ENCODE peak calls at places on chromosomes 16 and 17, in seven cellular contexts. Y is HCT116, X is fibroblast of mammary gland, Z is A549, W is AG04450, T is B cell, C is colonic mucosa. D is an unnamed sample.

GRCh38 chr16:1408171-1408837 is 6.2 kb downstream of the UNKL start:
- DNase-seq in Y (peak), X (peak), Z (peak), W (peak), T (peak), C (peak), D (peak)

GRCh38 chr17:50107790-50108414 is 12.8 kb downstream of the PDK2 start:
- DNase-seq in Y (no peak), X (peak), Z (no peak), W (no peak), T (no peak), C (no peak), D (no peak)

GRCh38 chr16:17161034-17161433 is 309.7 kb downstream of the XYLT1 start:
- DNase-seq in Y (no peak), X (no peak), Z (no peak), W (no peak), T (no peak), C (no peak), D (no peak)

GRCh38 chr17:18246880-18247612 is 11.5 kb downstream of the FLII start:
- DNase-seq in Y (no peak), X (peak), Z (peak), W (no peak), T (peak), C (peak), D (peak)

GRCh38 chr17:75047398-75048098 is 523 bp downstream of the KCTD2 start:
- DNase-seq in Y (no peak), X (no peak), Z (no peak), W (no peak), T (no peak), C (peak), D (peak)

GRCh38 chr17:80791758-80792284 is 199.8 kb upstream of the CHMP6 start:
- DNase-seq in Y (peak), X (peak), Z (peak), W (peak), T (no peak), C (peak), D (no peak)

GRCh38 chr17:57834146-57834741 is 15.6 kb downstream of the MRPS23 start:
- DNase-seq in Y (no peak), X (peak), Z (no peak), W (no peak), T (no peak), C (no peak), D (no peak)

GRCh38 chr16:67931712-67932461 is at the start of gene CTRL:
- DNase-seq in Y (no peak), X (no peak), Z (no peak), W (no peak), T (no peak), C (no peak), D (no peak)

GRCh38 chr16:80924372-80924978 is 82.2 kb downstream of the CMC2 start:
- DNase-seq in Y (peak), X (peak), Z (peak), W (no peak), T (no peak), C (peak), D (peak)

GRCh38 chr17:50290074-50290702 is 15.9 kb downstream of the TMEM92 start:
- DNase-seq in Y (peak), X (peak), Z (peak), W (peak), T (no peak), C (peak), D (no peak)

GRCh38 chr17:14312522-14312921 is 11.6 kb downstream of the HS3ST3B1 start:
- DNase-seq in Y (no peak), X (no peak), Z (no peak), W (no peak), T (no peak), C (no peak), D (no peak)

DNA sequence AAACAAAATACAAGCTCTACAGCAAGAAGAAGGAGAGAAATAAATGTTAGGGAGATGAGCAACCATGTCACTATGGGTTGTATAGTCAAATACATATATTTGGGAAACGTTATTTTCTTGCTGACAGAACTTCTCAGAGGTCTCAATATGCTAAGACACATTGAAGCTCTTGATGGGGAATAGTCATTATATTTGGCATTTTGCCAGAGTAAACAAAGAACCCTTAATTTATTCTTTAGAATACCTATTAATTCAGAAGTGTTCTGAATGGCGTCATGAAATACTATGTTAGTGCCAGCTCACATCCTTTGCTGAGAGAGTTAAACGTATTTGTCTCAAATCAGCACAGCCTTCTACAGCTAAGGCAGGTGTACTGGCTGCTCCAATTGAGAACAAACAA is 458.9 kb downstream of the CDH13 start:
- DNase-seq in Y (no peak), X (no peak), Z (no peak), W (no peak), T (no peak), C (no peak), D (no peak)
- TF ChIP-seq CTCF in Y (no peak), X (no peak), Z (no peak), W (no peak), T (no peak), C (no peak), D (no peak)

GRCh38 chr17:63986842-63987615 is 11.1 kb upstream of the PRR29 start:
- DNase-seq in Y (no peak), X (no peak), Z (no peak), W (no peak), T (no peak), C (no peak), D (no peak)

GRCh38 chr17:63984206-63984605 is 11.5 kb upstream of the SCN4A start:
- DNase-seq in Y (no peak), X (peak), Z (no peak), W (no peak), T (no peak), C (no peak), D (no peak)

GRCh38 chr17:63983326-63983725 is 10.6 kb upstream of the SCN4A start:
- DNase-seq in Y (no peak), X (no peak), Z (no peak), W (no peak), T (no peak), C (no peak), D (no peak)

GRCh38 chr17:63984651-63985386 is 12.1 kb upstream of the SCN4A start:
- DNase-seq in Y (peak), X (peak), Z (peak), W (peak), T (no peak), C (peak), D (no peak)

GRCh38 chr17:63985387-63986140 is 12.6 kb upstream of the PRR29 start:
- DNase-seq in Y (no peak), X (no peak), Z (no peak), W (no peak), T (no peak), C (no peak), D (no peak)
- TF ChIP-seq CTCF in Y (peak), X (no peak), Z (no peak), W (no peak), T (no peak), C (no peak), D (no peak)

DNA sequence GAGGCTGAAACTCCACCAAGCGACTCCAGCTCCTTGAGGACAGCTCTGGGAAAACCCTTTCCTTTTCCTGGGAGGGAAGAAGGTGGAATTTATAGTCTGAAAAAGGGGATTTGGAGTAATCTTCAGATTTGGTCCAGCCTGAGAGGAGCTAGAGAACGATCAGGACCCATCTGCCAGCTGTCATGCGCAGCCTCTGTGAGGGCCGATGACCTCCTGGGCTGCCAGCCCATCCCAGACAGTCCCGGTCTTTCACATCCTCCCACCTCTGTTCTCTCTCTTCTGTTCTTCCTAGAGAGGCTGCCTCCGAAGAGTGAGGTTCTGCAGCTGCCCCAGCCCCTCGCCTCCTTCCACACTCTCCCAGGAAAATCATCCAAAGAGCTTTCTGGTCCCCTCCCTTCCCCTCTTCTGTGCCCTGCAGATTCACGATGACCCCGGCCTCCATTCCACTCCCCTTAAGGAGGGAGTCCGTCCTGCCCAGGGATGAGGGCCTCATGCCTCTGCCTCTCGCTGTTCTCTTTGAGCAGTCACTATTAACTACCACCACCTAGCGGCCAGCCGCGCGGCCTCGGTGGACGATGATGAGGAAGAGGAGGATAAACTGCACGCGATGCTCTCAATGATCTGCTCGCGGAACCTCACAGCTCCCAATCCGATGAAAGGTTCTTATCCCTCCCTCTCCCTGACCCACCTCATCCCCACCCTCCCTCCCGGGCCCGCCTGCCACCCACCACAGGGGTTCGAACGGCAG is 29.6 kb downstream of the SGSM2 start:
- DNase-seq in Y (no peak), X (no peak), Z (peak), W (no peak), T (no peak), C (no peak), D (no peak)
- TF ChIP-seq CTCF in Y (peak), X (no peak), Z (peak), W (peak), T (no peak), C (no peak), D (no peak)

GRCh38 chr16:69707920-69708683 is 18.3 kb downstream of the NQO1 start:
- DNase-seq in Y (no peak), X (no peak), Z (no peak), W (no peak), T (no peak), C (no peak), D (no peak)
- TF ChIP-seq CTCF in Y (no peak), X (no peak), Z (no peak), W (no peak), T (no peak), C (no peak), D (no peak)

GRCh38 chr17:16217002-16217635 is at the start of gene PIGL:
- DNase-seq in Y (peak), X (peak), Z (peak), W (peak), T (peak), C (peak), D (peak)
- TF ChIP-seq CTCF in Y (no peak), X (no peak), Z (no peak), W (no peak), T (no peak), C (no peak), D (no peak)

DNA sequence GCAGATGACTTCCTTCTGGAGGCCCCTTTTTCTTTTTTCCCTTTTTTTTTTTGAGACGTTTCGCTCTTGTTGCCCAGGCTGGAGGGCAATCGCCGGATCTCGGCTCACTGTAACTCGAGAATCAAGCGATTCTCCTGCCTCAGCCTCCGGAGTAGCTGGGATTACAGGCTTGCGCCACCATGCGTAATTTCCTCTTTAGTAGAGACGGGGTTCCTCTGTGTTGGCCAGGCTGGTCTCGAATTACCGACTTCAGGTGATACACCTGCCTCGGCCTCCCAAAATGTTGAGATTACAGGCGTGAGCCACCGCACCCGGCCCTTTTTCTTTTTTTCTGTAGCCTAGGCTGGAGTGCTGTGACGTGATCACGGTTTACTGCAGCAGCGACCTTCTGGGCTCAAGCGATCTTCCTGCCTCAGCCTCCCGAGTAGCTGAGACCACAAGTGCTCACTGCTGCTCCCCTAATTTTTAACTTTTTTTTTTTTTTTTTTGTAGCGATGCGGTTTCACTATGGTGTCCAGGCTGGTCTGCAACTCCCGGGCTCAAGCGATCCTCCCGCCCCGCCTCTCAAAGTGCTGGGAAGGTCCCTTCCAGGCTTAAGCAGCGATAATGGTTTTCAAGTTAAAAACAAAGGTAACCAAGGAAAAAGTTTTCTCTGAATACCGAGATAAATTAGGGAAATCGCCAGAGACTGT is 956 bp upstream of the IST1 start:
- DNase-seq in Y (peak), X (peak), Z (peak), W (no peak), T (peak), C (peak), D (no peak)
- TF ChIP-seq CTCF in Y (no peak), X (peak), Z (peak), W (peak), T (no peak), C (no peak), D (peak)

GRCh38 chr17:78883533-78884131 is 19.4 kb downstream of the CEP295NL start:
- DNase-seq in Y (peak), X (peak), Z (peak), W (peak), T (no peak), C (peak), D (no peak)
- TF ChIP-seq CTCF in Y (peak), X (no peak), Z (peak), W (no peak), T (no peak), C (no peak), D (no peak)

GRCh38 chr16:2816751-2817495 is at the start of gene PRSS21:
- DNase-seq in Y (no peak), X (no peak), Z (no peak), W (no peak), T (peak), C (no peak), D (no peak)
- TF ChIP-seq CTCF in Y (peak), X (no peak), Z (no peak), W (peak), T (no peak), C (no peak), D (no peak)

DNA sequence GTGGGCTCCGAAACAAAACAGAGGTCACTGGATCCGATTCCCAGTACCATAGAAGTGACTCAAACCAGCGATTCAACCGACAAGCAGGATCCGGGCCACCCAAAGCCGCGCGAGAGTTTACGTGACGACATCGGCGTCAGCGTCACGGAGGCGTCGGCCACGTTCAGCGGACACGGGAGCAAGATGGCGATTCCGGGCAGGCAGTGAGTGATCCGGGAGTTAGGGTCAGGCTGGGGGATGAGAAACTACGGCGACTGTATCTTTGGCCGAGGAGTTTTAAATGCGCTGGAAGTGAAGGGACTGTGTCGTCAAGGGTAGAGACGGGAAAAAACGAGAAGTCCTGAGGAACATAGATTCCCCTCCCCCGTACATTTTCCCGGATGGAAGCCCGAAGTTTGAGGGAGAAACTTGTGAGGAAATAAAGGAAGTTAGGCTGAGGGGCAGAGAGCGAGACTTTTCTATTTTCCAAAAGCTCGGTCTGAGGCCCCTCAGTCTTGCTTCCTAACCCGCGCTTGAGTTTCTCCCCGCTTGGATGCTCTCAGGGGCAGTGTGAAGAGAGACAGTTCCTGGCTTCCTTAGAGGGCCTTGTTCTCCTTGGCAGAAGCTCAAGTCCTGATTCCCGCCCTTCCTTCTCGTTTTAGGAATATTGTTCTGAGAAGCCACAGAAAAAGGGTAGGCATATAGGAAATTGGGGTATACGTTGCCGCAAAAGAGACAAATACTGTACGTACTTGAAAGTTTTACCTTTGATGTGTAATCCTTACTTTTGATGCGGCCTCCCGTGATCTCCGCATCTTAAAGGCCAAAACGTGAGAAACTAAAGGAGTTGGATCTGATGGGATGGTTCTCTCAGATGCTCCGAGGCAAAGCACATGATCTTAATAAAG is at the start of gene NSRP1:
- DNase-seq in Y (peak), X (peak), Z (peak), W (peak), T (peak), C (peak), D (peak)
- TF ChIP-seq CTCF in Y (no peak), X (no peak), Z (no peak), W (no peak), T (no peak), C (no peak), D (no peak)

GRCh38 chr17:10051112-10051511 is 146.0 kb upstream of the RCVRN start:
- DNase-seq in Y (no peak), X (peak), Z (no peak), W (no peak), T (no peak), C (no peak), D (no peak)

GRCh38 chr17:10048951-10049350 is 143.9 kb upstream of the RCVRN start:
- DNase-seq in Y (no peak), X (no peak), Z (no peak), W (no peak), T (no peak), C (no peak), D (no peak)

GRCh38 chr17:10050597-10051101 is 145.6 kb upstream of the RCVRN start:
- DNase-seq in Y (no peak), X (peak), Z (no peak), W (peak), T (no peak), C (peak), D (no peak)

GRCh38 chr17:10046259-10046658 is 141.2 kb upstream of the RCVRN start:
- DNase-seq in Y (no peak), X (no peak), Z (no peak), W (no peak), T (no peak), C (no peak), D (no peak)

DNA sequence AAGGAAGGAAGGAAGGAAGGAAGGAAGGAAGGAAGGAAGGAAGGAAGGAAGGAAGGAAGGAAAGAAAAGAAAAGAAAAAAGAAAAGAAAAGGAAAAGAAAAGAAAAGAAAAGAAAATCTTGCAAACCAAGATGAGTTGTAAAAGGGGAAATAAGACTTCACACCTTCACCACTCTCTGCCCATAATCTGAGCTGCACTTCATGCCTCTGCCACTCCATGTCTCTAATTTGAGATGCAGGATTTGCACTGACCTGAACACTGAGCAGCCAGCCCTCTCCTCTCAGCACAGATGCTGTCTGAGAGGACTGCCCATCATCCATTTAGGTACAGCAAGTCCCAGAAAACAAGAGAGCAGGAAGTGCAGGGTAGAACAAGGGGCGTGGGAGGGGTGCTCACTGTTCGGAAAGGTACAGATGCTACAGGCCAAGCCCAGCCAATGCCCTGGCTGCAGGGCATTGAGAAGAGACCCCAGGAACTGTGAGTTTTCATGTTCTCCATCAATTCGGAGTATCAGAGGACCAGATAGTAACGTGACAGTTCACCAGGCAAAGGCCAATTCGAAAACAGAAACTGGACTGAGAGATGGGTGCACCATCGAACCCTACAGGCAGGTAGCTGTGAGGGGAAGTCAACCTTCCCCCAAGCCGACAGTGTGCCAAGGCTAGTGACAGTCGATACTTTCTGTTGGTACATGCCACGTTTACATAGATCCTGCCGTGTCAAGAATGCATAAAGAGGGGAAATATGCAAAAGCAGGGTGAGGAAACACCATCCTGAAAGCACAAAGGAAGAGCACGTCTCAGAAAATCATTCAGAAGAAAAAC is 141.9 kb upstream of the RCVRN start:
- DNase-seq in Y (no peak), X (no peak), Z (no peak), W (no peak), T (no peak), C (no peak), D (peak)
- TF ChIP-seq CTCF in Y (no peak), X (no peak), Z (no peak), W (no peak), T (no peak), C (no peak), D (no peak)

D was measured in GM13976.